ENCODE peak calls at places on chromosomes 5 and 9, in nine cellular contexts. J is Peyer's patch, K is adrenal gland, Y is H1, X is HCT116, I is body of pancreas, D is tibial nerve, S is heart left ventricle, F is breast epithelium. O is an unnamed sample. For H3K27me3, the result is how much of the 10 kb centered on the place peaks cover.

GRCh38 chr5:110288766-110289165 is 437.7 kb downstream of the TMEM232 start:
- DNase-seq in F (no peak), Y (no peak), X (no peak), S (no peak), I (no peak), K (no peak), J (no peak), D (no peak), O (no peak)

GRCh38 chr9:137128158-137129088 is 10.5 kb upstream of the GRIN1 start:
- DNase-seq in K (no peak), F (no peak), I (no peak), D (no peak), X (no peak), Y (no peak), J (no peak), S (no peak), O (no peak)

GRCh38 chr5:158855510-158855909 is 244.2 kb downstream of the EBF1 start:
- DNase-seq in I (no peak), K (no peak), S (no peak), D (no peak), J (no peak), F (no peak), X (no peak), Y (no peak), O (no peak)

GRCh38 chr9:136662656-136663310 is at the start of gene EGFL7:
- DNase-seq in F (no peak), X (no peak), D (no peak), S (peak), I (no peak), K (peak), J (no peak), Y (peak), O (no peak)

GRCh38 chr9:109122726-109123621 is 3.2 kb upstream of the TMEM245 start:
- DNase-seq in K (no peak), J (no peak), I (no peak), S (no peak), X (no peak), D (no peak), F (no peak), Y (no peak), O (no peak)

GRCh38 chr9:36802171-36802920 is 229.7 kb downstream of the MELK start:
- DNase-seq in D (peak), F (no peak), K (no peak), Y (no peak), S (no peak), X (no peak), J (no peak), I (no peak), O (no peak)

GRCh38 chr9:76756273-76756650 is 8.0 kb upstream of the PCA3 start:
- DNase-seq in S (no peak), F (no peak), I (no peak), Y (peak), D (no peak), X (no peak), K (peak), J (no peak), O (no peak)

GRCh38 chr9:76583256-76583655 is 124.3 kb downstream of the GCNT1 start:
- DNase-seq in J (no peak), K (no peak), S (no peak), Y (no peak), D (no peak), F (no peak), I (no peak), X (no peak), O (no peak)

DNA sequence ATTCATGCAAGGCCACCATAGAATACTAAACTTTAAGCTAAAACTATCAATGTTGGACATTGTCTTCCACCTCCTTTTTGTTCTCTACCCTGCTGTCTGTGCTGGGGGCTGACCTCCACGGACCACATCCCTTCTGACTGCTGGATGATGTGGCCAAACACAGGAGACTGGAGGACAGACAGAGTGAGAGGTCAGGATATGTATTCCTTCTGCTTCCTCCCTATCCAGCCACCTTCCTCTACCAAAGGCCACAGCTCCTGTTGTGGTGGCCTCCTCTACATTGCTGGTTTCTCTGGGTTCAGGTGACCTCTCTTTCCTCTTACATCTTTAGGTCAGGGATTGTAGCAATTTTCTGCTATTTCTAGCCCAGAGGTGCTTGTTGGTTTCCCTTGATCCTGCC is 148.1 kb downstream of the ACTBL2 start:
- DNase-seq in X (no peak), J (no peak), K (no peak), Y (no peak), S (no peak), D (no peak), F (no peak), I (no peak), O (no peak)
- TF ChIP-seq POLR2A in X (no peak), J (no peak), K (no peak), Y (no peak), S (no peak), D (no peak), F (no peak), I (no peak), O (no peak)

GRCh38 chr9:132125361-132125760 is 36.5 kb upstream of the NTNG2 start:
- DNase-seq in Y (peak), F (no peak), K (no peak), J (no peak), D (no peak), X (no peak), S (no peak), I (no peak), O (no peak)

GRCh38 chr9:132124800-132125199 is 37.1 kb upstream of the NTNG2 start:
- DNase-seq in S (no peak), X (no peak), Y (no peak), K (no peak), F (no peak), J (no peak), D (no peak), I (no peak), O (no peak)

GRCh38 chr9:132116583-132116982 is 36.9 kb upstream of the MED27 start:
- DNase-seq in Y (no peak), S (no peak), F (no peak), K (no peak), X (no peak), D (no peak), J (no peak), I (no peak), O (no peak)

GRCh38 chr9:132125944-132126720 is 35.7 kb upstream of the NTNG2 start:
- DNase-seq in K (no peak), F (no peak), S (no peak), X (no peak), Y (no peak), J (no peak), D (no peak), I (no peak), O (no peak)

DNA sequence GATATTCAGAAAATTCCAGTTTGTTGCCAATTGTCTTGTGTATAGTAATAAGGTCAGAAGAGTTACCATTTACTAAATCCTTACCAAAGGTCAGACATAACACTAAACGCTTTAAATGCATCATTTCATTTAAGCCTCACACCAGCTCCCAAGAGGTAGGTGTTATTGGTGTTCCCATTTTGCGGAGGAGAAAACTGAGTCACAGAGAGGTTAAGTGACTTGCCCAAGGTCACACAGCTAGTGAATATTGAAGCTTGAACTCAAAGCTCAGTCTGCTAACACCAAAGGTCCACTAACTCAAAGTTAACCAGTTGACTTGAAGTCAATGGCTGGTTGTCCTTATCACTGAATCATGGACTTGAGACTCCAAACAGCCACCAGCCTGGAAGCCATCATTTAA is 40.8 kb upstream of the NTNG2 start:
- DNase-seq in F (no peak), I (no peak), X (no peak), J (no peak), D (no peak), S (no peak), Y (no peak), K (no peak), O (no peak)
- H3K27me3 ChIP-seq in F (half or more), I (under half), X (half or more), J (under half), D (under half), S (under half), Y (under half), K (under half), O (under half)

GRCh38 chr5:137500616-137501225 is 1.6 kb upstream of the SPOCK1 start:
- DNase-seq in F (no peak), S (no peak), J (no peak), D (no peak), K (no peak), I (no peak), X (no peak), Y (no peak), O (no peak)

GRCh38 chr5:137498736-137499505 is at the start of gene SPOCK1:
- DNase-seq in I (peak), X (peak), J (no peak), D (peak), S (peak), K (peak), F (peak), Y (peak), O (peak)

GRCh38 chr5:137497396-137498290 is 1.5 kb downstream of the SPOCK1 start:
- DNase-seq in F (no peak), S (no peak), Y (peak), J (no peak), K (no peak), X (no peak), I (no peak), D (no peak), O (no peak)

GRCh38 chr5:137496919-137497318 is 2.2 kb downstream of the SPOCK1 start:
- DNase-seq in J (no peak), K (no peak), X (no peak), D (no peak), S (no peak), I (no peak), F (no peak), Y (no peak), O (no peak)

GRCh38 chr5:137498301-137498735 is 808 bp downstream of the SPOCK1 start:
- DNase-seq in K (peak), J (no peak), Y (peak), D (no peak), X (no peak), I (no peak), S (no peak), F (no peak), O (no peak)
- H3K4me3 ChIP-seq in K (no peak), J (no peak), Y (peak), D (peak), X (no peak), I (no peak), S (peak), F (peak), O (peak)

GRCh38 chr5:34929150-34929719 is at the start of gene DNAJC21:
- DNase-seq in I (peak), J (peak), X (peak), Y (peak), K (peak), F (peak), S (peak), D (peak), O (peak)
- TF ChIP-seq POLR2A in I (no peak), J (no peak), X (no peak), Y (no peak), K (peak), F (no peak), S (peak), D (no peak), O (no peak)

DNA sequence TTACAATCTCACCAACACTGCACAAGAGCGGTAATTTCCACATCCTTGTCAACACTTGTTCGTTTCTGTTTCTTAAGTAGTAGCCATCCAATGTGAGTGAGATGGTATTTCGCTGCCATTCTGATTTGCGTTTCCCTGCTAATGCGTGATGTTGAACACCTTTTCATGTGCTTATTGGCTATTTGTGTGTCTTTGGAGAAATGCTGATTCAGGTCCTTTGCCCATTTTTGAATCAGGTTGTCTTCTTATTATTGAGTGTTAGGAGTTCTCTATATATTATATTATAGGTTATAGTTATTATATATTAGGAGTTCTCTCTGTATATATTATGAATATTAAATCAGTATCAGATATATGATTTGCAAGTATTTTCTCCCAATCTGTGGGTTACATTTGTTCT is 59.9 kb upstream of the IRX4 start:
- DNase-seq in Y (no peak), J (no peak), F (no peak), S (no peak), X (no peak), K (no peak), D (no peak), I (no peak), O (no peak)
- H3K27me3 ChIP-seq in Y (under half), J (under half), F (under half), S (under half), X (under half), K (under half), D (under half), I (under half), O (under half)

GRCh38 chr5:63194126-63194525 is 615.5 kb downstream of the LRRC70 start:
- DNase-seq in I (no peak), X (no peak), S (no peak), F (no peak), Y (no peak), D (no peak), J (no peak), K (no peak), O (no peak)
- H3K4me3 ChIP-seq in I (no peak), X (no peak), S (no peak), F (no peak), Y (no peak), D (no peak), J (no peak), K (no peak), O (no peak)

GRCh38 chr9:121743441-121744001 is 92.1 kb downstream of the DAB2IP start:
- DNase-seq in Y (peak), F (peak), J (peak), K (peak), X (peak), D (peak), I (peak), S (peak), O (peak)
- TF ChIP-seq POLR2A in Y (no peak), F (no peak), J (peak), K (no peak), X (no peak), D (peak), I (no peak), S (peak), O (peak)

O was measured in ovary.